ENCODE peak calls at places on chromosomes 16 and 17, in ten cellular contexts. Z is CD8-positive, alpha-beta T cell; V is body of pancreas; U is effector memory CD4-positive, alpha-beta T cell; W is CD8-positive, alpha-beta memory T cell; K is uterus; E is neuronal stem cell; N is esophagus squamous epithelium; L is left lung; X is H7. R is an unnamed sample. For H3K36me3, the result is how much of the 10 kb centered on the place peaks cover.

GRCh38 chr16:85085721-85086120 is 26.6 kb downstream of the CIBAR2 start:
- DNase-seq in Z (no peak), V (no peak), X (peak), W (no peak), K (no peak), N (no peak), E (no peak), U (no peak), L (peak), R (no peak)

GRCh38 chr17:71405101-71405500 is 715.7 kb upstream of the SOX9 start:
- DNase-seq in K (no peak), N (no peak), V (no peak), Z (no peak), U (no peak), L (no peak), X (no peak), E (no peak), W (no peak), R (no peak)

GRCh38 chr16:17469011-17469741 is 1.6 kb downstream of the XYLT1 start:
- DNase-seq in X (no peak), K (no peak), L (no peak), Z (no peak), U (no peak), V (no peak), N (no peak), W (no peak), E (no peak), R (peak)

GRCh38 chr16:48561960-48562393 is 48.0 kb downstream of the N4BP1 start:
- DNase-seq in W (no peak), X (no peak), V (no peak), L (no peak), Z (no peak), K (no peak), N (no peak), U (no peak), E (no peak), R (no peak)

GRCh38 chr16:14061732-14062259 is 9.3 kb upstream of the MRTFB start:
- DNase-seq in N (no peak), E (no peak), X (no peak), V (no peak), K (no peak), Z (no peak), U (no peak), L (no peak), W (no peak), R (no peak)

GRCh38 chr16:65336169-65336568 is 214.3 kb upstream of the CDH11 start:
- DNase-seq in U (no peak), Z (no peak), E (no peak), W (no peak), V (no peak), N (no peak), L (no peak), X (no peak), K (no peak), R (no peak)

GRCh38 chr17:1109606-1110523 is 69.9 kb downstream of the ABR start:
- DNase-seq in X (peak), Z (peak), W (no peak), U (no peak), E (no peak), N (no peak), L (peak), K (no peak), V (peak), R (no peak)

GRCh38 chr17:8506145-8506544 is 70.5 kb downstream of the NDEL1 start:
- DNase-seq in N (no peak), W (no peak), E (no peak), U (no peak), K (no peak), X (no peak), V (no peak), Z (no peak), L (no peak), R (no peak)

GRCh38 chr17:53722407-53722806 is 100.3 kb upstream of the KIF2B start:
- DNase-seq in X (no peak), V (no peak), Z (no peak), N (no peak), E (no peak), L (no peak), W (no peak), U (no peak), K (no peak), R (no peak)

GRCh38 chr17:65547253-65547670 is 14.2 kb downstream of the AXIN2 start:
- DNase-seq in E (no peak), N (no peak), L (no peak), W (no peak), Z (no peak), U (no peak), K (peak), V (peak), X (no peak), R (no peak)

GRCh38 chr17:48025040-48025903 is 12.3 kb downstream of the COPZ2 start:
- DNase-seq in N (peak), W (peak), L (peak), E (peak), X (peak), K (peak), Z (peak), V (peak), U (peak), R (peak)
- H3K36me3 ChIP-seq in N (under half), W (under half), L (under half), E (under half), X (under half), K (under half), Z (under half), V (under half), U (under half), R (under half)

GRCh38 chr16:56480776-56481467 is 29.6 kb downstream of the OGFOD1 start:
- DNase-seq in N (no peak), E (no peak), Z (no peak), L (no peak), U (no peak), V (no peak), K (no peak), X (no peak), W (no peak), R (no peak)
- H3K36me3 ChIP-seq in N (under half), E (under half), Z (under half), L (under half), U (under half), V (under half), K (under half), X (under half), W (under half), R (half or more)

DNA sequence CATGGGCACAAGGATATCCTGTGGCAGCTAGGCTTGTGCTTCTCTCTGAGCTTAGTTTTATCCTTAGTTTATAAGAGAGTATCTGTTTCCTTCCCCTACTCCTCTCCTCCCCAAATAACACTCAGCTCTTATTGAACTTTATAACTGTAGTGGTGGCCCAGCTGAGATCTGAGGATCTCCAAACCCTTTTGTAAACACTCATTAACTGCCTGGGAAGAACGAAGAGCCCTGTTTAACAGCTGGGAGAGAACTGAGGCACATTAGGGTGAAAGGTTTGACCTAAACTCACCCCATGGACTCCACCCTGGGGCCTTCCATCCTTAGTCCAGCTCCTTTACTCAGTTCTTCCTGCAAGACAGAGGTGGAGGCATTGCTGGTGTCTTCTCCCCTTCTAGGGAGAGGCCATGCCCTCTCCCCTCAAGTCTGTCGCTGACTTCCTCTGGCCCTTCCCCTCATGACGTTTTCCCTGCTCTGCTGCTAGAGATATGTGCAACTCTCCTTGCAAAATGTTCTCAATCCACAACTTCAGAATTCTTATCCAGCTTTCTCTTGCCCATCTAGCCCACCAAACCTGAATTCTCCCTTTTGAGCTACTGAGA is 1.2 kb upstream of the RARA start:
- DNase-seq in W (no peak), E (no peak), L (no peak), Z (no peak), X (no peak), U (no peak), V (no peak), K (no peak), N (no peak), R (no peak)
- H3K36me3 ChIP-seq in W (under half), E (under half), L (under half), Z (under half), X (under half), U (under half), V (under half), K (under half), N (under half), R (under half)

GRCh38 chr16:29805232-29806095 is 865 bp upstream of the MAZ start:
- DNase-seq in U (peak), Z (peak), L (peak), E (peak), K (peak), X (peak), N (peak), W (peak), V (peak), R (peak)
- H3K36me3 ChIP-seq in U (under half), Z (under half), L (under half), E (half or more), K (under half), X (under half), N (under half), W (under half), V (under half), R (under half)

GRCh38 chr17:31524926-31525800 is 133.7 kb downstream of the RAB11FIP4 start:
- DNase-seq in U (peak), E (peak), N (peak), X (peak), K (peak), W (peak), V (peak), L (peak), Z (peak), R (peak)
- H3K36me3 ChIP-seq in U (half or more), E (under half), N (under half), X (under half), K (under half), W (under half), V (under half), L (under half), Z (half or more), R (under half)

GRCh38 chr16:88395669-88396584 is 13.2 kb downstream of the ZNF469 start:
- DNase-seq in V (no peak), K (no peak), N (no peak), Z (no peak), X (no peak), L (no peak), U (no peak), W (no peak), E (no peak), R (no peak)
- H3K36me3 ChIP-seq in V (under half), K (under half), N (under half), Z (under half), X (under half), L (under half), U (under half), W (under half), E (under half), R (under half)

GRCh38 chr16:4855804-4856203 is 8.5 kb downstream of the UBN1 start:
- DNase-seq in V (no peak), N (no peak), K (no peak), E (no peak), U (no peak), Z (no peak), W (no peak), L (no peak), X (no peak), R (no peak)
- H3K36me3 ChIP-seq in V (under half), N (under half), K (under half), E (under half), U (half or more), Z (under half), W (under half), L (under half), X (under half), R (under half)

DNA sequence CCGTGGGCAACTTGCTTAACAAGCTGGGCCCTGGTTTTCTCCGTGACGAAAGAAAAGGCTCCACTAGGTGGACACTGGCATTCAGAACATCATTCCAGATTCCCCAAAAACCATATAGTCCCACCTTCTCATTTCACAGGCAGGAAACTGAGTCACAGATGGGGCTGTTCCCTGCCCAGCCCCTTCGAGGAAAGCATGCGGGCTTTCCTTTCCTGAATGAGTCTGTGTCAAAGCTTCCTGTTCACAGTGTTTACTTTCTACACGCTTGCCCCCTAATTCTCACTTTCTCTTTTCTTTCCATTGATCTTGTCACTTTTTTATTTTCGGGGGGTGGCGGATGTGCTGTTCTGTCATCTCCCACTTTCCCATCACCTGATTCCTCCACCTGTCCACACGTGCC is 10.3 kb upstream of the LGALS9 start:
- DNase-seq in K (no peak), N (no peak), Z (no peak), W (no peak), E (no peak), X (no peak), U (no peak), L (no peak), V (no peak), R (no peak)
- H3K36me3 ChIP-seq in K (under half), N (under half), Z (under half), W (under half), E (under half), X (under half), U (under half), L (under half), V (under half), R (half or more)

GRCh38 chr16:27789595-27790241 is 239.8 kb downstream of the KATNIP start:
- DNase-seq in K (no peak), V (no peak), U (no peak), X (no peak), Z (no peak), N (no peak), E (no peak), W (no peak), L (no peak), R (no peak)
- H3K36me3 ChIP-seq in K (under half), V (under half), U (under half), X (under half), Z (under half), N (under half), E (under half), W (under half), L (under half), R (under half)

R was measured in tibial artery.